ENCODE peak calls at places on chromosomes 7 and 10, in five cellular contexts. R, E, O, W and A are unnamed samples.

GRCh38 chr7:100401811-100402210 is 26.7 kb downstream of the ZCWPW1 start:
- DNase-seq in R (no peak), E (no peak), O (no peak), W (no peak), A (no peak)

GRCh38 chr10:71213127-71213616 is 802 bp downstream of the UNC5B start:
- DNase-seq in R (peak), E (peak), O (peak), W (peak), A (peak)

GRCh38 chr10:122844146-122844545 is 1.5 kb downstream of the CUZD1 start:
- DNase-seq in R (no peak), E (no peak), O (no peak), W (no peak), A (no peak)

GRCh38 chr10:74078037-74078436 is 72.6 kb downstream of the AP3M1 start:
- DNase-seq in R (no peak), E (no peak), O (no peak), W (no peak), A (peak)

GRCh38 chr7:76512941-76513816 is 2.8 kb downstream of the UPK3B start:
- DNase-seq in R (peak), E (no peak), O (no peak), W (no peak), A (no peak)

GRCh38 chr7:34523233-34523918 is 134.6 kb upstream of the NPSR1 start:
- DNase-seq in R (no peak), E (no peak), O (no peak), W (no peak), A (no peak)

GRCh38 chr7:39904077-39904486 is 46.0 kb upstream of the CDK13 start:
- DNase-seq in R (no peak), E (no peak), O (no peak), W (no peak), A (no peak)

GRCh38 chr10:124999433-125000365 is 57.8 kb downstream of the ZRANB1 start:
- DNase-seq in R (no peak), E (peak), O (no peak), W (no peak), A (no peak)

GRCh38 chr10:43060291-43060690 is 16.6 kb upstream of the RET start:
- DNase-seq in R (peak), E (no peak), O (no peak), W (no peak), A (no peak)

GRCh38 chr7:105963038-105963667 is at the start of gene CDHR3:
- DNase-seq in R (no peak), E (no peak), O (no peak), W (no peak), A (no peak)

GRCh38 chr7:103929808-103930415 is 59.5 kb downstream of the RELN start:
- DNase-seq in R (no peak), E (no peak), O (no peak), W (no peak), A (no peak)

GRCh38 chr10:51074238-51075028 is at the start of gene PRKG1:
- DNase-seq in R (peak), E (no peak), O (peak), W (peak), A (no peak)

GRCh38 chr7:30729642-30730041 is 22.3 kb upstream of the INMT start:
- DNase-seq in R (no peak), E (no peak), O (no peak), W (no peak), A (no peak)

GRCh38 chr7:70647801-70648491 is 484.0 kb upstream of the GALNT17 start:
- DNase-seq in R (no peak), E (no peak), O (no peak), W (no peak), A (no peak)

GRCh38 chr10:126350216-126350992 is 37.9 kb downstream of the ADAM12 start:
- DNase-seq in R (no peak), E (no peak), O (no peak), W (peak), A (no peak)

GRCh38 chr7:7792089-7792488 is 73.7 kb upstream of the RPA3 start:
- DNase-seq in R (no peak), E (no peak), O (no peak), W (no peak), A (no peak)

GRCh38 chr7:69208848-69209247 is 389.4 kb upstream of the AUTS2 start:
- DNase-seq in R (no peak), E (peak), O (peak), W (no peak), A (peak)

GRCh38 chr10:95406651-95407280 is 116.0 kb upstream of the PDLIM1 start:
- DNase-seq in R (peak), E (peak), O (no peak), W (no peak), A (no peak)

GRCh38 chr10:93514496-93514895 is 18.1 kb downstream of the CEP55 start:
- DNase-seq in R (no peak), E (no peak), O (no peak), W (no peak), A (no peak)

GRCh38 chr10:9305018-9305655 is 1250.6 kb downstream of the GATA3 start:
- DNase-seq in R (no peak), E (peak), O (no peak), W (no peak), A (peak)

GRCh38 chr7:101815826-101816488 is 1.5 kb upstream of the CUX1 start:
- DNase-seq in R (peak), E (peak), O (peak), W (peak), A (peak)

GRCh38 chr10:82934429-82934828 is 1059.4 kb downstream of the NRG3 start:
- DNase-seq in R (no peak), E (no peak), O (no peak), W (no peak), A (peak)

GRCh38 chr7:139838276-139838675 is 9.2 kb downstream of the TBXAS1 start:
- DNase-seq in R (no peak), E (no peak), O (no peak), W (no peak), A (no peak)

GRCh38 chr7:134660242-134660785 is 13.7 kb downstream of the BPGM start:
- DNase-seq in R (no peak), E (no peak), O (no peak), W (peak), A (no peak)

GRCh38 chr10:89549510-89549909 is 14.1 kb upstream of the SLC16A12 start:
- DNase-seq in R (no peak), E (no peak), O (no peak), W (no peak), A (no peak)

GRCh38 chr10:77056650-77057049 is 581.0 kb downstream of the KCNMA1 start:
- DNase-seq in R (no peak), E (no peak), O (no peak), W (no peak), A (no peak)

GRCh38 chr10:91124016-91124415 is 96.4 kb upstream of the PCGF5 start:
- DNase-seq in R (no peak), E (no peak), O (no peak), W (no peak), A (no peak)

GRCh38 chr7:142785841-142786250 is 15.1 kb downstream of the PRSS2 start:
- DNase-seq in R (no peak), E (no peak), O (no peak), W (no peak), A (no peak)

GRCh38 chr7:149729586-149729982 is 43.8 kb downstream of the ZNF467 start:
- DNase-seq in R (no peak), E (no peak), O (no peak), W (no peak), A (no peak)

GRCh38 chr10:6838118-6838517 is 258.0 kb upstream of the PRKCQ start:
- DNase-seq in R (no peak), E (peak), O (no peak), W (no peak), A (peak)

GRCh38 chr10:127907411-127908105 is 655 bp downstream of the PTPRE start:
- DNase-seq in R (peak), E (no peak), O (no peak), W (peak), A (no peak)

GRCh38 chr7:134920026-134920758 is 66.1 kb upstream of the AGBL3 start:
- DNase-seq in R (no peak), E (no peak), O (no peak), W (no peak), A (no peak)

GRCh38 chr10:8183241-8183704 is 128.8 kb downstream of the GATA3 start:
- DNase-seq in R (no peak), E (no peak), O (no peak), W (no peak), A (no peak)

GRCh38 chr10:98450618-98451017 is 3.9 kb upstream of the HPS1 start:
- DNase-seq in R (no peak), E (no peak), O (no peak), W (no peak), A (no peak)

GRCh38 chr7:15341811-15342210 is 220.0 kb downstream of the AGMO start:
- DNase-seq in R (no peak), E (no peak), O (no peak), W (no peak), A (no peak)

GRCh38 chr10:71001470-71001869 is 113.1 kb upstream of the PCBD1 start:
- DNase-seq in R (no peak), E (no peak), O (no peak), W (no peak), A (no peak)

GRCh38 chr7:96676901-96677300 is 32.7 kb downstream of the SEM1 start:
- DNase-seq in R (no peak), E (no peak), O (no peak), W (no peak), A (no peak)